ENCODE peak calls at places on chromosome 9, in seven cellular contexts. V is neural progenitor cell; N is bronchial epithelial cell; Z is Panc1; D is psoas muscle; L is spleen; B is CD4-positive, alpha-beta T cell. H is an unnamed sample.

GRCh38 chr9:129071526-129072131 is 9.3 kb upstream of the DOLPP1 start:
- DNase-seq in Z (no peak), D (no peak), L (no peak), V (peak), N (no peak), B (no peak), H (no peak)

GRCh38 chr9:75087279-75087823 is 604 bp downstream of the NMRK1 start:
- DNase-seq in D (no peak), V (peak), Z (no peak), B (peak), N (peak), L (no peak), H (no peak)

GRCh38 chr9:111895996-111896941 is at the start of gene UGCG:
- DNase-seq in D (peak), Z (no peak), V (peak), L (peak), N (peak), B (peak), H (peak)

GRCh38 chr9:100350188-100350587 is 2.6 kb downstream of the TEX10 start:
- DNase-seq in B (no peak), L (no peak), V (no peak), N (no peak), Z (no peak), D (no peak), H (no peak)

GRCh38 chr9:129109952-129110739 is 447 bp downstream of the CRAT start:
- DNase-seq in V (no peak), Z (no peak), L (no peak), N (no peak), D (peak), B (no peak), H (no peak)

GRCh38 chr9:32490601-32491000 is 35.4 kb downstream of the RIGI start:
- DNase-seq in N (no peak), V (peak), Z (no peak), L (no peak), B (no peak), D (no peak), H (no peak)

GRCh38 chr9:99663297-99663696 is 158.4 kb upstream of the NR4A3 start:
- DNase-seq in L (no peak), V (no peak), Z (no peak), N (no peak), D (no peak), B (no peak), H (no peak)

GRCh38 chr9:117645245-117645636 is 59.0 kb upstream of the TLR4 start:
- DNase-seq in B (no peak), V (peak), D (no peak), L (no peak), N (no peak), Z (no peak), H (no peak)

GRCh38 chr9:93028448-93029006 is 30.0 kb upstream of the SUSD3 start:
- DNase-seq in V (no peak), Z (no peak), N (peak), B (peak), L (no peak), D (no peak), H (no peak)

GRCh38 chr9:34717996-34718614 is 8.2 kb upstream of the CCL21 start:
- DNase-seq in N (peak), D (no peak), B (no peak), Z (no peak), V (no peak), L (peak), H (no peak)
- TF ChIP-seq CTCF in N (no peak), D (no peak), B (no peak), Z (no peak), V (no peak), L (no peak), H (no peak)

DNA sequence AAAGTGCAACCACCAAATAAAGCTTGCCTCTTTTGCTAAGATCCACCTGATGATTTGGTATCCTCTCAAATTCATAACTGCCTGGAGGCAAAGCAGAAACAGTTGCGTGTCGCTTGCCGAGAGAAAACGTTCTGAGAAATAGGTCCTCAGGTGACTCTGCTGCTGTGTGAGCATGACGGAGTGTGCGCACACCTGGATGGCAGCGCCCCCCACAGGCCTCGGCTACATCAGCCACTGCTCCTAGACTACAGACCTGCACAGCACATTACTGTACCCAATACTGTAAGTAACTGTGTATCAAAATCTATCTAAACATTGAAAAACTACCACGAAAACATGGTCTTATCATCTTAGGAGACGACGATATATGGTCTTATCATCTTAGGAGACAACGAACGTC is 87.4 kb downstream of the CAMSAP1 start:
- DNase-seq in Z (no peak), N (no peak), D (no peak), B (no peak), V (no peak), L (no peak), H (no peak)
- TF ChIP-seq CTCF in Z (no peak), N (peak), D (no peak), B (no peak), V (peak), L (no peak), H (no peak)

DNA sequence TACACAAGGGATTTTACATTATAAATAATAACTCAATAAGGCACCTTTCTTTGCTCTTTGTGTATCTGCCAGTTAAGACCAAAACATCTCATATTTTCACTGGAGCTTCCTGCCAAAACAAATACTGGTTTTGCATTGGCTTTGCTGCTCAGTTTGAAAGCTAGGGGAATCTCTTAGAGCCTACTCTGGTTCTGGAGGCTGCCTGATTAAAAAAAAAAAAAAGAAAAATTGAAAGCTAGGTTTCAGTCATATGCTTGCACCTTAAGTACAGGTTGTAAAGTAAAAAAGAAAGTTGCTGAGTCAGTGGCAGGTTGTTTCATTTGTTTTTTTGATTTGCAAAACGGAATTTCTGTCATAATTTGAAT is 2.3 kb downstream of the DENND4C start:
- DNase-seq in B (no peak), D (no peak), N (peak), Z (no peak), V (no peak), L (no peak), H (no peak)
- TF ChIP-seq CTCF in B (no peak), D (no peak), N (no peak), Z (no peak), V (no peak), L (no peak), H (no peak)

GRCh38 chr9:119370816-119371215 is 1.6 kb upstream of the BRINP1 start:
- DNase-seq in L (no peak), N (peak), D (peak), B (no peak), Z (no peak), V (peak), H (no peak)

GRCh38 chr9:119372951-119373350 is 3.7 kb upstream of the BRINP1 start:
- DNase-seq in N (no peak), V (no peak), L (no peak), Z (no peak), D (no peak), B (no peak), H (no peak)

DNA sequence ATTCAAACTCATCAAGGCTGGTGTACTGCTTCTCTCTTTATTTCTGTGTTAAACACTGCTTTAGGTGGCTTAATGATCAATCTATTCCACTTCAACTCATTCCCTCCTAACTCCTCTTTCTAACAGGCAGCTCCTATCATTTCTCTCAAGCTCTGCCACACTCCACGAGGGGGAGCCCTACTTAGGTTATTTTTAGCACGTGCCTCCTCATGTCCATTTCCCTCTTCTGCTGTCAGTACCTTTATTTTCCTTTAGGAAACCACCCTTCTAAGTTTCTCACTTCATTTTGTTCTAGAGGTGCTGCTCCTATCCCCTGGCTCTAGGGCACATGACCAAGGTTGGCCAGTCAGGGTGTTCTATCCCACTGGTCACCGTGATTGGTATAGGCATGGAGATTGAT is 6.7 kb upstream of the BRINP1 start:
- DNase-seq in N (peak), B (no peak), D (no peak), L (no peak), Z (no peak), V (peak), H (no peak)
- TF ChIP-seq CTCF in N (peak), B (no peak), D (no peak), L (no peak), Z (peak), V (peak), H (no peak)